ENCODE peak calls at places on chromosomes 16 and 17, in six cellular contexts. K is ovary, Q is Peyer's patch, F is HCT116, V is sigmoid colon, M is adrenal gland. P is an unnamed sample.

GRCh38 chr16:85497622-85498314 is 115.4 kb upstream of the GSE1 start:
- DNase-seq in F (no peak), K (no peak), V (no peak), M (no peak), Q (no peak), P (no peak)

GRCh38 chr16:85173077-85173980 is 61.1 kb upstream of the CIBAR2 start:
- DNase-seq in Q (no peak), M (peak; percentile 89), K (peak; percentile 83), F (peak; percentile 34), V (no peak), P (no peak)

GRCh38 chr17:34252138-34252889 is 2.8 kb upstream of the CCL2 start:
- DNase-seq in Q (peak; percentile 70), V (peak; percentile 98), F (no peak), K (peak; percentile 88), M (peak; percentile 92), P (peak; percentile 95)

GRCh38 chr17:58402679-58403078 is 14.7 kb downstream of the RNF43 start:
- DNase-seq in M (no peak), Q (no peak), F (peak; percentile 66), V (no peak), K (no peak), P (no peak)

GRCh38 chr17:36791150-36791653 is 146.1 kb upstream of the LHX1 start:
- DNase-seq in Q (no peak), F (no peak), V (no peak), K (no peak), M (no peak), P (no peak)

GRCh38 chr17:73336613-73337400 is 25.0 kb upstream of the CDC42EP4 start:
- DNase-seq in K (no peak), M (no peak), V (no peak), Q (no peak), F (no peak), P (no peak)

GRCh38 chr17:74920679-74921044 is 2.4 kb downstream of the USH1G start:
- DNase-seq in Q (no peak), M (no peak), V (no peak), K (no peak), F (no peak), P (no peak)

GRCh38 chr16:71537643-71538042 is 11.4 kb downstream of the CHST4 start:
- DNase-seq in Q (peak; percentile 56), M (peak; percentile 51), V (no peak), F (peak; percentile 50), K (no peak), P (no peak)

GRCh38 chr16:79061199-79061598 is 539.3 kb downstream of the MAF start:
- DNase-seq in M (no peak), K (no peak), Q (no peak), F (no peak), V (no peak), P (no peak)

GRCh38 chr17:63786961-63787711 is 13.2 kb downstream of the DDX42 start:
- DNase-seq in M (no peak), V (no peak), K (no peak), Q (no peak), F (peak; percentile 62), P (no peak)

GRCh38 chr17:44011876-44012275 is 2.9 kb downstream of the TMEM101 start:
- DNase-seq in Q (no peak), K (no peak), F (no peak), M (no peak), V (no peak), P (no peak)

GRCh38 chr17:66964930-66965800 is 658 bp downstream of the CACNG4 start:
- DNase-seq in M (no peak), K (peak; percentile 29), Q (no peak), F (no peak), V (no peak), P (no peak)

GRCh38 chr16:29664133-29664912 is 1.3 kb downstream of the SPN start:
- DNase-seq in M (no peak), V (no peak), K (no peak), F (no peak), Q (no peak), P (no peak)

GRCh38 chr16:49615606-49616005 is 240.3 kb downstream of the ZNF423 start:
- DNase-seq in M (no peak), Q (no peak), F (no peak), K (no peak), V (peak; percentile 38), P (no peak)

GRCh38 chr17:1331708-1332107 is 52.2 kb downstream of the TRARG1 start:
- DNase-seq in K (no peak), V (no peak), M (no peak), F (no peak), Q (no peak), P (no peak)

GRCh38 chr16:73735954-73736353 is 560.7 kb upstream of the PSMD7 start:
- DNase-seq in M (no peak), K (no peak), F (no peak), V (no peak), Q (no peak), P (no peak)

GRCh38 chr17:63041722-63042121 is 75.7 kb downstream of the TANC2 start:
- DNase-seq in V (no peak), K (no peak), M (no peak), Q (no peak), F (no peak), P (no peak)

GRCh38 chr17:74840500-74840899 is 19.2 kb downstream of the GRIN2C start:
- DNase-seq in F (no peak), M (no peak), K (no peak), V (no peak), Q (no peak), P (no peak)

GRCh38 chr16:82605076-82605475 is 21.7 kb upstream of the CDH13 start:
- DNase-seq in K (no peak), M (no peak), V (no peak), F (no peak), Q (no peak), P (no peak)

GRCh38 chr17:70313031-70313430 is 143.7 kb downstream of the KCNJ2 start:
- DNase-seq in F (no peak), Q (no peak), K (no peak), M (no peak), V (no peak), P (no peak)

GRCh38 chr17:34725008-34725407 is 145.6 kb downstream of the TMEM132E start:
- DNase-seq in F (no peak), K (no peak), V (no peak), M (no peak), Q (no peak), P (no peak)

GRCh38 chr16:47565454-47565853 is 104.3 kb downstream of the PHKB start:
- DNase-seq in M (peak; percentile 65), Q (no peak), V (peak; percentile 82), K (no peak), F (no peak), P (peak; percentile 69)

GRCh38 chr16:85401917-85402766 is 211.0 kb upstream of the GSE1 start:
- DNase-seq in V (peak; percentile 54), M (no peak), Q (no peak), F (no peak), K (peak; percentile 17), P (no peak)

GRCh38 chr16:68608330-68608729 is 36.8 kb upstream of the CDH3 start:
- DNase-seq in Q (no peak), V (no peak), M (no peak), K (no peak), F (no peak), P (no peak)

GRCh38 chr17:83068641-83069570 is 10.5 kb upstream of the METRNL start:
- DNase-seq in Q (peak; percentile 39), M (no peak), F (no peak), V (peak; percentile 56), K (no peak), P (peak; percentile 64)

GRCh38 chr17:39702901-39703893 is 3.3 kb downstream of the ERBB2 start:
- DNase-seq in M (no peak), Q (no peak), K (no peak), V (no peak), F (no peak), P (no peak)

GRCh38 chr16:31745900-31746299 is 127.7 kb upstream of the ZNF267 start:
- DNase-seq in M (no peak), F (no peak), K (no peak), V (no peak), Q (no peak), P (no peak)
- H3K9me3 ChIP-seq in M (peaks cover 70% of the 10 kb centered on the region), F (peaks cover 18% of the 10 kb centered on the region), K (peaks cover 40% of the 10 kb centered on the region), V (peaks cover 40% of the 10 kb centered on the region), Q (peaks cover 85% of the 10 kb centered on the region), P (peaks cover 66% of the 10 kb centered on the region)

DNA sequence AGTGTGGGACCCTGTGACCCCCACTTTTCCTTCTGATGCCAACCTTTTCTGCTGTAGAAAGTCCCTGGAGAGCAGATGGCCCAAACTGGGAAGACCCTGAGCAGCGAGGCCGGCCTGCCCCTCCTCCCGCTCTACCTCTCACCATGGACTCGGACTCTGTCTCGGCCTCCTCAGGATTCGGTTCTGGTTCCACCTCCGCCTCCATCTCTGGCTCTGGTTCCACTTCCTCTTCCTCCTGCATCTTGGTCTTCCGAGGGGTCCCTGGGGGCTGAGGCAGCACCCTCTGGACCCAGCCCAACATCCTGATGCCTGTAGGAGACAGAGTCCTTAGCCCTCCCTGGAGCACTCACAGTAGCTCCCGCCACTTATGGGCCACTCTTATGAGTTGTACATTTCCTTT is 3.9 kb downstream of the CNGB1 start:
- DNase-seq in V (no peak), F (no peak), K (no peak), Q (no peak), M (no peak), P (no peak)
- TF ChIP-seq POLR2A in V (no peak), F (no peak), K (no peak), Q (no peak), M (no peak), P (no peak)

DNA sequence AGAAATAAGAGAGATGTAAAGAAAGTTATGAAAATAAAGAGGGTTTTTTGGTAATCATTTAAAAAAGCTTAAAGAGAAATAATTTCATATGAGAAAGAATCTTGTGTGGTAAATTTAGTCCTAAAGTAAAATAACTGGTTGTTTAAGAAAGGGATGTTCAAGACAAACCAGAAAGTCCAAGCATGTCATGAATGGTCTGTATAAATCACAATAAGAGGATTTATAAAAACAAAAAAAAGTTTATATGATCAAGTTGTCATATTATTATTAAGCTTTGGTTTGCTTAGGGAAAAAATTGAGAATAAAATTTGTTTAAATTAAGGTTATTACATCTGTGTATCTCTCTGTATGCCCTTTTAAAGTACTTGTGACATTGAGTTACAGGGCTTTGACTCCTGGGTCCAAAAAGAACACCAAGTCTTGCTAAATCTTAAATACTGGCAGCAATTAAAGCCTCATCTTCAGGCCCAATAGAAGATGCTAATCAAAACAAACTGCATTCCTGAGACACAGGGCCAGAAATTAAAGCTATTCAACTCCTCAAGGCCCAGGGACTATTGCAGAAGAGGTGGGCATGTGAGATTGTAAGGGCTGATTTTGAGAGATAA is 15.6 kb upstream of the TRIM25 start:
- DNase-seq in F (peak; percentile 39), Q (no peak), K (no peak), M (no peak), V (no peak), P (no peak)
- H3K9me3 ChIP-seq in F (peaks cover 10% of the 10 kb centered on the region), Q (no peaks in the 10 kb centered on the region), K (no peaks in the 10 kb centered on the region), M (no peaks in the 10 kb centered on the region), V (no peaks in the 10 kb centered on the region), P (no peaks in the 10 kb centered on the region)

GRCh38 chr17:50056217-50056960 is 479 bp downstream of the ITGA3 start:
- DNase-seq in M (peak; percentile 68), K (peak; percentile 71), F (no peak), Q (peak; percentile 80), V (peak; percentile 84), P (no peak)

GRCh38 chr17:50055426-50056216 is at the start of gene ITGA3:
- DNase-seq in K (peak; percentile 76), M (peak; percentile 88), F (peak; percentile 98), Q (peak; percentile 93), V (peak; percentile 94), P (no peak)

GRCh38 chr17:50057521-50057991 is 1.6 kb downstream of the ITGA3 start:
- DNase-seq in F (no peak), K (peak; percentile 60), Q (peak; percentile 77), V (no peak), M (peak; percentile 12), P (no peak)

GRCh38 chr17:50058296-50058945 is 2.5 kb downstream of the ITGA3 start:
- DNase-seq in V (no peak), M (peak; percentile 10), K (peak; percentile 55), F (no peak), Q (peak; percentile 39), P (no peak)

GRCh38 chr17:50056961-50057330 is 1.0 kb downstream of the ITGA3 start:
- DNase-seq in V (no peak), F (no peak), Q (peak; percentile 73), M (peak; percentile 50), K (peak; percentile 51), P (no peak)
- TF ChIP-seq POLR2A in V (no peak), F (no peak), Q (peak; percentile 7), M (no peak), K (no peak), P (no peak)

P was measured in suprapubic skin.